ENCODE peak calls at places on chromosomes 5 and 9, in ten cellular contexts. A, L, C, V, Q, H, F, R, K and E are unnamed samples. For H3K9me3, the result is how much of the 10 kb centered on the place peaks cover.

GRCh38 chr5:127746756-127747155 is 43.6 kb downstream of the CCDC192 start:
- DNase-seq in A (no peak), L (no peak), C (peak), V (no peak), Q (no peak), H (peak), F (no peak), R (no peak), K (no peak), E (no peak)

GRCh38 chr9:17185630-17186029 is 50.8 kb downstream of the CNTLN start:
- DNase-seq in A (no peak), L (no peak), C (no peak), V (no peak), Q (no peak), H (no peak), F (no peak), R (no peak), K (no peak), E (no peak)

GRCh38 chr5:55600086-55600485 is 65.3 kb upstream of the PLPP1 start:
- DNase-seq in A (no peak), L (no peak), C (no peak), V (no peak), Q (no peak), H (no peak), F (no peak), R (no peak), K (no peak), E (no peak)

GRCh38 chr5:173736923-173737412 is 120.5 kb upstream of the BOD1 start:
- DNase-seq in A (no peak), L (no peak), C (no peak), V (no peak), Q (no peak), H (no peak), F (no peak), R (no peak), K (no peak), E (no peak)

GRCh38 chr5:101163088-101163487 is 260.0 kb upstream of the ST8SIA4 start:
- DNase-seq in A (no peak), L (no peak), C (no peak), V (peak), Q (no peak), H (no peak), F (peak), R (no peak), K (no peak), E (no peak)

GRCh38 chr5:111043712-111044506 is 27.6 kb upstream of the TSLP start:
- DNase-seq in A (no peak), L (no peak), C (no peak), V (no peak), Q (no peak), H (no peak), F (no peak), R (no peak), K (no peak), E (no peak)

GRCh38 chr9:72583370-72583769 is 62.0 kb downstream of the TMC1 start:
- DNase-seq in A (no peak), L (no peak), C (no peak), V (no peak), Q (no peak), H (no peak), F (no peak), R (no peak), K (no peak), E (no peak)

GRCh38 chr5:101364469-101364868 is 461.4 kb upstream of the ST8SIA4 start:
- DNase-seq in A (peak), L (no peak), C (no peak), V (no peak), Q (no peak), H (no peak), F (no peak), R (no peak), K (no peak), E (no peak)

GRCh38 chr5:96248152-96248551 is 184.9 kb downstream of the PCSK1 start:
- DNase-seq in A (no peak), L (no peak), C (no peak), V (no peak), Q (no peak), H (no peak), F (no peak), R (no peak), K (no peak), E (no peak)

GRCh38 chr9:111276723-111277122 is 53.3 kb downstream of the OR2K2 start:
- DNase-seq in A (no peak), L (no peak), C (no peak), V (no peak), Q (no peak), H (no peak), F (no peak), R (no peak), K (no peak), E (no peak)

GRCh38 chr9:133868203-133868602 is 123.9 kb downstream of the VAV2 start:
- DNase-seq in A (no peak), L (no peak), C (no peak), V (no peak), Q (no peak), H (no peak), F (no peak), R (no peak), K (no peak), E (no peak)

GRCh38 chr9:129317179-129318011 is 139.3 kb upstream of the IER5L start:
- DNase-seq in A (peak), L (no peak), C (no peak), V (peak), Q (no peak), H (no peak), F (no peak), R (no peak), K (peak), E (no peak)

GRCh38 chr9:6073731-6074130 is 58.3 kb upstream of the RANBP6 start:
- DNase-seq in A (no peak), L (no peak), C (no peak), V (no peak), Q (no peak), H (no peak), F (no peak), R (no peak), K (no peak), E (no peak)

GRCh38 chr9:83491413-83491812 is 46.8 kb downstream of the FRMD3 start:
- DNase-seq in A (no peak), L (no peak), C (no peak), V (no peak), Q (no peak), H (no peak), F (no peak), R (no peak), K (no peak), E (no peak)

GRCh38 chr9:4812872-4813271 is 20.1 kb downstream of the RCL1 start:
- DNase-seq in A (no peak), L (no peak), C (no peak), V (no peak), Q (no peak), H (no peak), F (no peak), R (no peak), K (no peak), E (no peak)

GRCh38 chr9:4810565-4810964 is 17.8 kb downstream of the RCL1 start:
- DNase-seq in A (no peak), L (no peak), C (no peak), V (no peak), Q (no peak), H (no peak), F (no peak), R (no peak), K (no peak), E (no peak)

GRCh38 chr9:4811824-4812223 is 19.1 kb downstream of the RCL1 start:
- DNase-seq in A (no peak), L (no peak), C (no peak), V (no peak), Q (no peak), H (no peak), F (no peak), R (no peak), K (no peak), E (no peak)

GRCh38 chr9:4815381-4815956 is 22.7 kb downstream of the RCL1 start:
- DNase-seq in A (no peak), L (no peak), C (no peak), V (no peak), Q (no peak), H (no peak), F (no peak), R (no peak), K (no peak), E (no peak)

DNA sequence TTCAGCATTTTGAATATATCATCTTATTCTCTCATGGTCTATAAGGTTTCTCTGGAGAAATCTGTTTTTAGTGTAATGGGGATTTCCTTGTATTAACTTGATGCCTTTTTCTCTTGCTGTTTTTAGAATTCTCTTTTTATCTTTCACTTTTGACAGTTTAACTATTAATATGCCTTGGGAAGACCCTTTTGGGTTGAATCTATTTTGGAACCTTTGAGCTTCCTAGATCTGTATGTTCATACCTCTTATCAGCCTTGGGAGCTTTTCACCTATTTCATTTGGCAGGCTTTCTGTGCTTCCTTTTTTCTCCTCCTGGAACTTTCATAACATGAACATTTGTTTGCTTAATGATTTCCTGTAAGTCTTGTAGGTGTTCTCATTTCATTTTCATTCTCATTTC is 22.2 kb downstream of the RCL1 start:
- DNase-seq in A (no peak), L (no peak), C (no peak), V (no peak), Q (no peak), H (no peak), F (no peak), R (no peak), K (no peak), E (no peak)
- H3K9me3 ChIP-seq in A (under half), L (under half), C (under half), V (under half), Q (under half), H (under half), F (under half), R (under half), K (under half), E (under half)

GRCh38 chr9:86563959-86564358 is 209.7 kb upstream of the TUT7 start:
- DNase-seq in A (no peak), L (no peak), C (no peak), V (no peak), Q (no peak), H (no peak), F (no peak), R (no peak), K (no peak), E (no peak)
- H3K9me3 ChIP-seq in A (under half), L (under half), C (under half), V (under half), Q (under half), H (under half), F (under half), R (under half), K (under half), E (under half)

GRCh38 chr5:157839157-157839795 is 19.7 kb downstream of the CLINT1 start:
- DNase-seq in A (no peak), L (no peak), C (no peak), V (no peak), Q (no peak), H (no peak), F (no peak), R (no peak), K (no peak), E (no peak)

GRCh38 chr5:157842185-157842584 is 16.8 kb downstream of the CLINT1 start:
- DNase-seq in A (no peak), L (no peak), C (no peak), V (no peak), Q (no peak), H (no peak), F (no peak), R (no peak), K (no peak), E (no peak)

DNA sequence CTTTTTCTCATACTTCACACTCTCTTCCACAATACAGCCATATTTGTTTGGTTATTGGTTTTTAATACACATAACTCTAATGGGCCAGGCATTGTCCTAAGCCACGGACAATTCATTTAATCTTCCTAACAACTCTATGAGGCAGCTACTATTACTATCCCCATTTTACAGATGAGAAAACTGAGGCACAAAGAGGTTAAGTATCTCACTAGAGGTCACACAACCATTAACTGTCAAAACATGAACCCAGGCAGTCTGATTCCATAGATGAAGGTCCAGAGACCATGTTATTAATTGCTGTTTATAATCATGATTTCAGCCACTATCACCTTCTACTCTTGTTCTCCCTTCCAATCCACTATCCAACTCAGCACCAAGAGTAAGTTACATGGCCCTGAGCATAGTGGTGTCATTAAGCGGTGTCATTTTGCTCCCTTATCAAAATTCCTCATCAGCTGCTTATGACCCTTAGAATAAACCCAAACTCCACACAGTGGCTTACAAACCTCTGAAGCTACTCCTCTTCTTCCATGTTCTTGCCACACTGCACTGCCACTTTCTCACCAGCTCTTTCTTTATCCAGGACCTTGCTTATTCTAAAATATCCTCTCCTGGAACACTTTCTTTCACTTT is 22.7 kb downstream of the CLINT1 start:
- DNase-seq in A (no peak), L (no peak), C (no peak), V (no peak), Q (no peak), H (no peak), F (no peak), R (no peak), K (no peak), E (no peak)
- H3K9me3 ChIP-seq in A (under half), L (under half), C (under half), V (under half), Q (under half), H (under half), F (under half), R (under half), K (under half), E (under half)

GRCh38 chr5:161027763-161028162 is 175.8 kb upstream of the ATP10B start:
- DNase-seq in A (no peak), L (no peak), C (no peak), V (no peak), Q (no peak), H (no peak), F (no peak), R (no peak), K (no peak), E (no peak)
- H3K9me3 ChIP-seq in A (under half), L (under half), C (under half), V (under half), Q (under half), H (under half), F (under half), R (under half), K (under half), E (under half)

GRCh38 chr5:166726406-166726805 is 1565.0 kb upstream of the WWC1 start:
- DNase-seq in A (no peak), L (no peak), C (no peak), V (no peak), Q (no peak), H (no peak), F (no peak), R (no peak), K (no peak), E (no peak)

GRCh38 chr5:166725585-166725984 is 1565.9 kb upstream of the WWC1 start:
- DNase-seq in A (no peak), L (no peak), C (no peak), V (no peak), Q (no peak), H (no peak), F (no peak), R (no peak), K (no peak), E (no peak)

GRCh38 chr5:166720026-166720425 is 1571.4 kb upstream of the WWC1 start:
- DNase-seq in A (no peak), L (no peak), C (peak), V (no peak), Q (no peak), H (no peak), F (no peak), R (no peak), K (no peak), E (no peak)

GRCh38 chr5:166722939-166723338 is 1568.5 kb upstream of the WWC1 start:
- DNase-seq in A (no peak), L (no peak), C (peak), V (no peak), Q (no peak), H (no peak), F (no peak), R (no peak), K (no peak), E (no peak)

GRCh38 chr5:166724284-166724683 is 1567.2 kb upstream of the WWC1 start:
- DNase-seq in A (no peak), L (no peak), C (peak), V (no peak), Q (no peak), H (no peak), F (no peak), R (no peak), K (no peak), E (no peak)
- H3K9me3 ChIP-seq in A (under half), L (under half), C (under half), V (under half), Q (under half), H (under half), F (under half), R (under half), K (under half), E (under half)

DNA sequence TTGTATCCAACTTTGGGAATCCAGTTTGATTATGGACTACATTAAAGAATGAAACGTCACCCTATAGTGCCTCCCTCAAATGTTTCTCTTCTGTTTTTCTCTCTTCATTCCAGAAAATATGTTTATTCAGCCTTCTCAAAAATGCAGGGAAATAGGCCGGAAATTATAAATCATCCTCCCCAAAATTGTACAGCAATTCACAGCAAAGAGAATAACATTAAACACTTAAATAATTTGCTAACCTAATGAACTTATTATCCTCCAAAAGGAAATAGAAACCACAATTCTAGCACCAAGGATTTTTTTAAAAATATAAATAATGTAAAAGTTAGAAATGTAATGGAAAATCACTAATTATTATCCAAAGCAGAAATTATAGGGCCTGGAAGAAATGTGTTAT is 115.9 kb upstream of the CCNG1 start:
- DNase-seq in A (no peak), L (no peak), C (no peak), V (no peak), Q (no peak), H (no peak), F (no peak), R (no peak), K (no peak), E (no peak)
- H3K9me3 ChIP-seq in A (under half), L (under half), C (under half), V (under half), Q (under half), H (under half), F (under half), R (under half), K (under half), E (under half)

GRCh38 chr9:37534412-37534811 is 41.8 kb downstream of the FBXO10 start:
- DNase-seq in A (no peak), L (no peak), C (no peak), V (no peak), Q (no peak), H (no peak), F (no peak), R (no peak), K (no peak), E (no peak)

GRCh38 chr9:37523916-37524315 is 38.2 kb downstream of the POLR1E start:
- DNase-seq in A (no peak), L (no peak), C (no peak), V (no peak), Q (no peak), H (no peak), F (no peak), R (no peak), K (no peak), E (no peak)

GRCh38 chr9:37528652-37529072 is 42.9 kb downstream of the POLR1E start:
- DNase-seq in A (no peak), L (no peak), C (no peak), V (no peak), Q (no peak), H (no peak), F (no peak), R (no peak), K (no peak), E (no peak)

GRCh38 chr9:37531699-37532098 is 44.5 kb downstream of the FBXO10 start:
- DNase-seq in A (no peak), L (no peak), C (no peak), V (no peak), Q (no peak), H (no peak), F (no peak), R (peak), K (no peak), E (no peak)

GRCh38 chr9:37529111-37529510 is 43.4 kb downstream of the POLR1E start:
- DNase-seq in A (no peak), L (no peak), C (no peak), V (peak), Q (peak), H (peak), F (no peak), R (peak), K (no peak), E (no peak)
- H3K9me3 ChIP-seq in A (under half), L (under half), C (under half), V (under half), Q (under half), H (under half), F (under half), R (under half), K (under half), E (under half)

GRCh38 chr5:27963050-27963783 is 924.8 kb upstream of the CDH9 start:
- DNase-seq in A (no peak), L (no peak), C (no peak), V (peak), Q (no peak), H (no peak), F (no peak), R (no peak), K (no peak), E (no peak)
- H3K9me3 ChIP-seq in A (under half), L (under half), C (under half), V (half or more), Q (under half), H (under half), F (under half), R (under half), K (under half), E (under half)